ENCODE peak calls at places on chromosomes 16 and 17, in six cellular contexts. R, I, J, X, C and F are unnamed samples.

GRCh38 chr17:82452162-82452561 is 1.6 kb upstream of the CYBC1 start:
- DNase-seq in R (no peak), I (no peak), J (no peak), X (no peak), C (no peak), F (no peak)

GRCh38 chr16:50136399-50136798 is 16.7 kb upstream of the TENT4B start:
- DNase-seq in R (no peak), I (no peak), J (no peak), X (no peak), C (no peak), F (no peak)

GRCh38 chr17:67615011-67615561 is 102.7 kb upstream of the NOL11 start:
- DNase-seq in R (no peak), I (no peak), J (no peak), X (no peak), C (no peak), F (no peak)

GRCh38 chr16:19717781-19718623 is at the start of the genes IQCK and KNOP1:
- DNase-seq in R (peak), I (peak), J (peak), X (peak), C (peak), F (peak)

GRCh38 chr17:38608648-38609047 is 2.9 kb upstream of the SRCIN1 start:
- DNase-seq in R (no peak), I (no peak), J (no peak), X (no peak), C (peak), F (no peak)

GRCh38 chr17:64689106-64689505 is 27.0 kb upstream of the SMURF2 start:
- DNase-seq in R (no peak), I (no peak), J (no peak), X (no peak), C (no peak), F (no peak)

GRCh38 chr16:11705311-11705710 is 37.1 kb downstream of the SNN start:
- DNase-seq in R (no peak), I (no peak), J (no peak), X (no peak), C (no peak), F (no peak)

GRCh38 chr17:77370536-77370935 is 229.8 kb downstream of the SEC14L1 start:
- DNase-seq in R (no peak), I (no peak), J (no peak), X (no peak), C (no peak), F (peak)

GRCh38 chr16:57131351-57131970 is 39.1 kb downstream of the CPNE2 start:
- DNase-seq in R (no peak), I (no peak), J (no peak), X (peak), C (no peak), F (no peak)

GRCh38 chr16:53672461-53672860 is 31.2 kb downstream of the RPGRIP1L start:
- DNase-seq in R (no peak), I (no peak), J (no peak), X (no peak), C (no peak), F (no peak)

GRCh38 chr17:34613064-34614019 is 34.0 kb downstream of the TMEM132E start:
- DNase-seq in R (no peak), I (no peak), J (no peak), X (no peak), C (peak), F (no peak)

GRCh38 chr17:66548158-66548557 is 245.7 kb downstream of the PRKCA start:
- DNase-seq in R (no peak), I (no peak), J (peak), X (no peak), C (no peak), F (no peak)

GRCh38 chr17:50154604-50155003 is 4.1 kb upstream of the PPP1R9B start:
- DNase-seq in R (no peak), I (no peak), J (no peak), X (no peak), C (no peak), F (no peak)